ENCODE peak calls at places on chromosomes 3 and 15, in four cellular contexts. E is NCI-H1092 treated with DMSO at 0.1 percent for 48 hours, X is left cardiac atrium, B is fibroblast of lung. J is an unnamed sample.

GRCh38 chr15:48202068-48202467 is 4.0 kb upstream of the SLC12A1 start:
- DNase-seq in E (no peak), X (no peak), B (no peak), J (no peak)

GRCh38 chr3:135192929-135193328 is 397.9 kb downstream of the EPHB1 start:
- DNase-seq in E (no peak), X (no peak), B (peak; percentile 28), J (no peak)

GRCh38 chr15:81948751-81949150 is 97.1 kb downstream of the MEX3B start:
- DNase-seq in E (no peak), X (no peak), B (no peak), J (no peak)

GRCh38 chr3:175940243-175940642 is 1081.1 kb downstream of the NAALADL2 start:
- DNase-seq in E (no peak), X (no peak), B (peak; percentile 70), J (no peak)

GRCh38 chr3:69443554-69443953 is 57.7 kb upstream of the FRMD4B start:
- DNase-seq in E (no peak), X (no peak), B (no peak), J (no peak)

GRCh38 chr3:122629763-122630162 is 50.9 kb upstream of the PARP14 start:
- DNase-seq in E (no peak), X (no peak), B (no peak), J (no peak)

GRCh38 chr3:101677436-101678286 is 729 bp upstream of the ZBTB11 start:
- DNase-seq in E (no peak), X (no peak), B (no peak), J (no peak)

GRCh38 chr15:97210277-97210676 is 750.2 kb upstream of the ARRDC4 start:
- DNase-seq in E (no peak), X (no peak), B (no peak), J (no peak)

GRCh38 chr15:79680721-79681120 is 216.1 kb downstream of the MTHFS start:
- DNase-seq in E (no peak), X (no peak), B (peak; percentile 88), J (no peak)

GRCh38 chr15:92625297-92625980 is 30.1 kb downstream of the FAM174B start:
- DNase-seq in E (no peak), X (no peak), B (peak; percentile 90), J (no peak)

GRCh38 chr3:127529346-127530188 is 61.0 kb downstream of the TPRA1 start:
- DNase-seq in E (no peak), X (no peak), B (no peak), J (peak; percentile 44)

GRCh38 chr15:46386356-46386755 is 751.5 kb downstream of the SQOR start:
- DNase-seq in E (no peak), X (no peak), B (no peak), J (no peak)

GRCh38 chr3:71709908-71710511 is 15.2 kb downstream of the EIF4E3 start:
- DNase-seq in E (no peak), X (no peak), B (no peak), J (no peak)